ENCODE peak calls at places on chromosomes 16 and 17, in ten cellular contexts. Z, W, B, S, T, I, C, U, E and J are unnamed samples.

GRCh38 chr16:51326131-51326856 is 175.2 kb upstream of the SALL1 start:
- DNase-seq in C (no peak), W (no peak), E (no peak), S (no peak), T (no peak), Z (no peak), I (peak), U (peak), B (no peak), J (peak)

GRCh38 chr16:61210039-61210438 is 826.2 kb downstream of the CDH8 start:
- DNase-seq in I (no peak), S (no peak), U (no peak), Z (no peak), E (no peak), C (no peak), B (no peak), W (no peak), T (no peak), J (no peak)

GRCh38 chr17:64682261-64683181 is 20.4 kb upstream of the SMURF2 start:
- DNase-seq in I (peak), Z (no peak), E (no peak), W (no peak), B (peak), U (peak), T (no peak), S (no peak), C (no peak), J (peak)

GRCh38 chr17:67862614-67863217 is 37.4 kb downstream of the BPTF start:
- DNase-seq in S (peak), T (peak), Z (no peak), W (no peak), E (no peak), C (no peak), B (no peak), I (peak), U (no peak), J (no peak)

GRCh38 chr16:47377156-47377555 is 83.7 kb downstream of the ITFG1 start:
- DNase-seq in C (no peak), I (no peak), W (no peak), Z (no peak), U (peak), E (no peak), T (no peak), S (no peak), B (peak), J (no peak)

GRCh38 chr17:43367588-43368242 is 31.1 kb upstream of the ARL4D start:
- DNase-seq in Z (no peak), S (no peak), E (peak), B (peak), T (peak), C (no peak), W (peak), I (peak), U (peak), J (peak)

GRCh38 chr17:75455896-75456416 is 479 bp upstream of the TMEM94 start:
- DNase-seq in W (no peak), U (no peak), S (no peak), C (no peak), E (no peak), B (no peak), I (no peak), T (no peak), Z (no peak), J (no peak)

GRCh38 chr17:21399476-21400203 is 23.5 kb downstream of the KCNJ12 start:
- DNase-seq in T (no peak), B (no peak), I (no peak), E (no peak), W (no peak), C (no peak), U (no peak), Z (no peak), S (no peak), J (no peak)

GRCh38 chr17:36888236-36888957 is 48.9 kb upstream of the LHX1 start:
- DNase-seq in W (no peak), I (no peak), S (no peak), U (no peak), C (no peak), E (no peak), Z (no peak), B (no peak), T (peak), J (no peak)

GRCh38 chr16:30698139-30698815 is 694 bp upstream of the SRCAP start:
- DNase-seq in Z (peak), T (peak), U (peak), I (peak), W (peak), S (peak), B (peak), C (peak), E (peak), J (peak)

GRCh38 chr16:30699615-30700099 is 686 bp downstream of the SRCAP start:
- DNase-seq in B (no peak), U (no peak), E (no peak), S (no peak), Z (no peak), T (no peak), C (no peak), W (no peak), I (no peak), J (no peak)

GRCh38 chr16:30700491-30700890 is 1.5 kb downstream of the SRCAP start:
- DNase-seq in U (no peak), S (no peak), Z (peak), I (no peak), W (no peak), C (no peak), B (no peak), T (no peak), E (no peak), J (no peak)

GRCh38 chr16:30698816-30699614 is at the start of gene SRCAP:
- DNase-seq in I (peak), B (peak), U (peak), S (peak), T (peak), C (peak), W (peak), Z (peak), E (peak), J (peak)

GRCh38 chr16:30700971-30701370 is 2.0 kb downstream of the SRCAP start:
- DNase-seq in S (no peak), U (no peak), Z (no peak), C (no peak), I (no peak), W (no peak), B (no peak), E (no peak), T (no peak), J (no peak)
- H3K4me3 ChIP-seq in S (no peak), U (no peak), Z (peak), C (no peak), I (no peak), W (no peak), B (no peak), E (no peak), T (no peak), J (no peak)

GRCh38 chr17:17568772-17569195 is 22.7 kb downstream of the PEMT start:
- DNase-seq in U (peak), B (peak), I (peak), S (peak), C (no peak), E (peak), W (peak), T (peak), Z (peak), J (peak)
- TF ChIP-seq CTCF in U (peak), B (peak), I (peak), S (peak), C (peak), E (peak), W (peak), T (peak), Z (peak), J (peak)

DNA sequence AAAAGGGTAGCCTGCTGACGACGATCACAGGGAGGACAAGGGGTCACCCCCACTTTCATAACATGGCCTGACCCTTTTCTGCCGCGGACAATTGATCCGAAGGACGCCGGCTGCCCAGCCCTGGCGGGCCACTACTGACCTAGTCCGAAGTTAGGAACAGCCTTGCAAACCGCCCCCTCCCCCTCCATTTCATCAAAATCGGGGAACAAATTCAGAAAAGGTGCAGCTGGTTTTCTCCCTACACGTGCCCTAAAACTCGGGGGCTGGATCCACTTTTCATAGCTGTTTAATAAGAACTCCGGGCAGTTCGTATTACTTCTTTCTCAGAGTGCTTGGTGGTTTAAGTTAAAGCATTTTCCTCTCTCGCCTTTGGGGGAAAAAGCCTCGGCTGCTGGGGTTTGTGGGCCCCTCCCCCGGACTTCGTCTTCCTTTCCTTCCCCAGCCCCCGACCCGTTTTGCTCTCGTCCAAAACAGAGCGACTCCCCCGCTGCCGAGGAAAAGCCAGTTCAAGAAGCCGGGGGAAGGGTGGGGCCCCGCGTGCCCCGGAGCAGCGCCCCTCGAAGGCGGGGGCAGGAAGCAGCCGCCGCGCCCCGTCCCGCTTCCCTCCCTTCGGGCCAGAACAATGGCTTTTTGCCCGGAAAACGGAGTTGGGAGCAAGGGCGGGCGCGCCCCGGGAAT is 643 bp upstream of the CBX2 start:
- DNase-seq in C (no peak), W (peak), S (peak), U (peak), I (peak), T (peak), E (peak), B (peak), Z (peak), J (no peak)
- H3K4me3 ChIP-seq in C (peak), W (peak), S (no peak), U (peak), I (peak), T (peak), E (peak), B (peak), Z (peak), J (peak)

DNA sequence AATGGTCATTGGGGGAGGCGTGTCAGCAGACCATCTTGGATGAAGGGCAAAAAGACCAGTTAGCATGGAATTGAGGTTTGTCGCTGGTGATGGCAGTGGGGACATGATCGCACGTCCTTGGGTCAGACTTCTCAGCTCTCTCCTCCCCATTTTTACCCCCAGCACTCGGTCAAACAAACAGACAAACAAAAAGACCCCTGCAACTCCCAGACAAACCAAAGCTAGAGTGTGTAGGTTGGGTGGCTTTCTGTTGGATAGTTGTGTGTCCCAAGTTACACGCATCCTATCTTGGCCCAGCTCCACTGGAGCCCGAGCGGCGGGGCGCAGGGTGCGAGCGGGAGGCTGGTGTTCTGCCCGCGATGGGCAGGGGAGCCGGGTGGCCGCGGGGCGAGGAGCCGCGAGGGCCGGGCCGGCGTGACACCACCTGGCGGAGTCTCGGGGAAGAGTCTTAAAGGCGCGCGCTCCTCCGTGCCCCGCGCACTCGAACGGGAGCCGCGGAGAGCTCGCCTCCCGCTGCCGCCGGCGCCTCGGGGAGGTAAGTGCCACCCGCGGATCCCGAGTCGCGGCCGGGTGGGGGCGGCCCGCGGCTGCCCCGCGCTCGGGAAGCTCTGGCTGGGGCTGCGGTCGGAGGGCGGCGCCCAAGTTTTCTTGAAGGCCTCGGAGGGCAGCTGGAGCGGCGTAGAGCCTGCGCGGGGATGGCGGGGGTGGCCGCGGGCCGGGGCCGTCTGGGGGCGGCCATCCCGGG is 18.5 kb upstream of the NTN1 start:
- DNase-seq in W (no peak), E (peak), S (no peak), I (no peak), Z (peak), C (no peak), B (peak), U (no peak), T (peak), J (no peak)
- TF ChIP-seq CTCF in W (no peak), E (peak), S (no peak), I (no peak), Z (peak), C (peak), B (peak), U (peak), T (peak), J (no peak)

GRCh38 chr16:16050106-16050505 is 100.7 kb downstream of the ABCC1 start:
- DNase-seq in T (no peak), W (no peak), C (no peak), S (no peak), Z (no peak), I (no peak), B (no peak), U (no peak), E (no peak), J (no peak)
- H3K4me3 ChIP-seq in T (no peak), W (no peak), C (no peak), S (no peak), Z (no peak), I (no peak), B (no peak), U (no peak), E (no peak), J (no peak)

GRCh38 chr17:66686601-66687000 is 148.3 kb upstream of the CACNG5 start:
- DNase-seq in S (no peak), W (no peak), B (no peak), U (no peak), T (no peak), Z (no peak), I (no peak), E (no peak), C (no peak), J (no peak)

GRCh38 chr17:66682293-66682692 is 152.6 kb upstream of the CACNG5 start:
- DNase-seq in B (no peak), I (no peak), E (no peak), T (no peak), S (no peak), Z (no peak), C (no peak), U (peak), W (no peak), J (no peak)

GRCh38 chr17:66687570-66688284 is 147.2 kb upstream of the CACNG5 start:
- DNase-seq in S (no peak), Z (no peak), B (no peak), T (no peak), E (no peak), C (no peak), W (no peak), I (no peak), U (no peak), J (no peak)

GRCh38 chr17:66684716-66685115 is 150.2 kb upstream of the CACNG5 start:
- DNase-seq in S (no peak), U (no peak), T (no peak), C (no peak), E (no peak), W (no peak), Z (no peak), I (no peak), B (no peak), J (no peak)

DNA sequence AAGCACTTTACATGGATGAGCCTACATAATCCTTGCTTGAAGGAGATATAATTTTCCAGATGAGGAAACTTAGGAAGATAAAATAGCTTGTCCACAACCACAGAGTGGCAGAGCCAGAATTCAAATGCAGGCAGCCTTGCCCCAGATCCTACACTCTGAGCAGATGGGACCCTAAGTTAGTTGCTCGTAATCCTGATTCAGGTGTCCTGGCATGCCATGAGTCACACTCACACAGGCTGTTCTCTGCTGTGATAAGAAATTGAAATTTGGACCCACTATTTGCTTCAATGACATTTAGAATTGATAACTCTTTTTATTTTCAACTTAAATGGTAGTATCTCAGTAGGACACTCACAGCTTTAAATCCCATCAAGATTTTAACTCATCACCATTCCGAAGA is 150.7 kb upstream of the CACNG5 start:
- DNase-seq in C (no peak), E (no peak), W (no peak), B (no peak), S (no peak), T (no peak), U (no peak), Z (no peak), I (no peak), J (peak)
- TF ChIP-seq CTCF in C (no peak), E (no peak), W (no peak), B (no peak), S (no peak), T (no peak), U (no peak), Z (no peak), I (no peak), J (no peak)

GRCh38 chr17:80061421-80061820 is 25.0 kb downstream of the CCDC40 start:
- DNase-seq in B (no peak), E (no peak), W (no peak), U (no peak), Z (no peak), S (no peak), I (no peak), C (no peak), T (no peak), J (no peak)

GRCh38 chr17:80067393-80067986 is 31.0 kb downstream of the CCDC40 start:
- DNase-seq in C (no peak), T (no peak), I (no peak), S (no peak), E (no peak), B (no peak), Z (no peak), U (no peak), W (no peak), J (no peak)

GRCh38 chr17:80065478-80066170 is 29.2 kb downstream of the CCDC40 start:
- DNase-seq in C (no peak), Z (no peak), I (no peak), B (no peak), T (peak), W (no peak), U (no peak), E (no peak), S (no peak), J (no peak)

GRCh38 chr17:80063815-80064585 is 27.6 kb downstream of the CCDC40 start:
- DNase-seq in B (peak), I (peak), S (peak), E (peak), W (no peak), U (peak), T (no peak), C (no peak), Z (no peak), J (peak)

GRCh38 chr17:80064696-80065095 is 28.3 kb downstream of the CCDC40 start:
- DNase-seq in C (no peak), T (no peak), Z (no peak), S (no peak), I (no peak), W (no peak), B (peak), U (no peak), E (no peak), J (no peak)
- H3K4me3 ChIP-seq in C (no peak), T (no peak), Z (no peak), S (no peak), I (no peak), W (no peak), B (no peak), U (no peak), E (no peak), J (no peak)

DNA sequence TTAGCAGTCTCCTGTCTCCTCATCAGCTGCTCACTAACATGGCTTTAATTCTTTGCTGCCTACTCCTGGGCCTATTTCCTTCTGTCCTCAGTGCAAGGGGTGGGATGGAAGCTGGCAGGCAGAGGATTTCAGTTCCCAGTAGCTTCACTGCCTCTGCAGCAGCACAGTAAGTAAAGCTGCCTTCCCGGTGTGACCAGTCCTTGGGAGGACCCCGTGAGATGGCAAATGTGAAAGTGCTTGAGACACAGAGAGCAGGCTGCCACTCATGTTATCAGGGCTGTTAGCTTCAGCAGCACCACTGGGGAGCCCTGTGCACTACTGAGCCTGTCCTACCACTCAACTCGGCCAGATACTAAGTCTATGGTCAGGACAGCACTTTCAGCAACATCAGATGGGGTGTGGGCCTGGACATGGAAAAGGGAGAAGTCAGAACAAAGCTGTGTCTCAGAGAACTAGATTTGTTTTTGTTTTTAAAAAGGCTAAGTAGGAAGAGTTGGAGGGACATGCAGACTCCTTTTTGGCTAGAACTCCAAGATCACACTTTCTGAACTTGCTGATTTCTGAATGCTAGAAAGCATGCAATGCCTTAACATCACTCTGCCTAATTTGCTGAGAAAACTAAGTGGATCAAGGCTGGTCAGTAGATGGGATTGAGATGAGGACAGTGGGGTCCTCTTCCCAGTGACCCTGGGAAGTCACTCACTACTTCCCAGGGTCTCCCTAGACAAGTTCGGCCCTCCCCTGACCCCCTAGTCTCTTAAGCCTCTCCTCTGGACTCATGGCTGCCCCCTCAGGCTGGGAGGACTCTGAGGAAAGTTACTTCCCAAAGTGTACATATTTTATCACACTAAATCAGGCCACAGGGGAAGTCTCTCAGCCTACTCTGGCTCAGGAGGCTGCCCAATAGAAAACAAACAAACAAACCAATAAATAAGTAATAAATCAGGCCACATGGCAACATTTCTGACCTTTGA is 1.1 kb downstream of the ACSF2 start:
- DNase-seq in I (peak), Z (peak), S (peak), U (peak), E (peak), C (no peak), B (peak), T (peak), W (peak), J (no peak)
- TF ChIP-seq CTCF in I (no peak), Z (no peak), S (no peak), U (peak), E (peak), C (no peak), B (peak), T (peak), W (peak), J (no peak)